ENCODE peak calls at places on chromosomes 11 and 22, in six cellular contexts. D is psoas muscle, O is heart left ventricle, L is upper lobe of right lung, Y is BJ, Q is esophagus muscularis mucosa. T is an unnamed sample. For H3K36me3, the result is how much of the 10 kb centered on the place peaks cover.

GRCh38 chr11:76838422-76839068 is 22.2 kb upstream of the ACER3 start:
- DNase-seq in L (no peak), Y (no peak), D (no peak), O (peak), Q (no peak), T (peak)

GRCh38 chr22:29040385-29041275 is 21.0 kb downstream of the C22orf31 start:
- DNase-seq in Y (peak), O (peak), D (peak), L (no peak), Q (no peak), T (peak)

GRCh38 chr11:67113231-67113721 is 5.8 kb upstream of the KDM2A start:
- DNase-seq in L (peak), D (no peak), O (no peak), Q (no peak), Y (no peak), T (no peak)

GRCh38 chr22:18994780-18995711 is 59.0 kb upstream of the PRODH start:
- DNase-seq in Y (no peak), O (no peak), D (no peak), Q (no peak), L (peak), T (peak)

GRCh38 chr11:105447936-105448702 is 161.8 kb upstream of the GRIA4 start:
- DNase-seq in L (no peak), Q (no peak), Y (no peak), D (no peak), O (no peak), T (no peak)

GRCh38 chr11:100543386-100543785 is 143.7 kb upstream of the ARHGAP42 start:
- DNase-seq in Q (no peak), D (no peak), L (no peak), Y (no peak), O (no peak), T (no peak)

GRCh38 chr22:43263645-43264514 is 76.9 kb upstream of the TTLL12 start:
- DNase-seq in Q (no peak), L (no peak), D (peak), Y (no peak), O (peak), T (no peak)

GRCh38 chr11:65981101-65981740 is 19.7 kb downstream of the SART1 start:
- DNase-seq in Q (no peak), O (no peak), D (no peak), Y (no peak), L (no peak), T (no peak)

GRCh38 chr11:71452354-71453020 is 516 bp upstream of the NADSYN1 start:
- DNase-seq in L (no peak), D (peak), Y (no peak), O (peak), Q (no peak), T (no peak)

GRCh38 chr22:42168476-42168875 is 37.9 kb upstream of the CYP2D6 start:
- DNase-seq in Y (no peak), L (no peak), Q (no peak), D (no peak), O (no peak), T (no peak)

GRCh38 chr22:22460060-22460459 is 48.5 kb downstream of the ZNF280B start:
- DNase-seq in L (no peak), Y (no peak), Q (no peak), O (no peak), D (no peak), T (no peak)

GRCh38 chr11:126355926-126356897 is 726 bp downstream of the ST3GAL4 start:
- DNase-seq in Q (no peak), O (peak), D (peak), Y (no peak), L (peak), T (no peak)

GRCh38 chr11:1335811-1336761 is 26.7 kb upstream of the TOLLIP start:
- DNase-seq in D (peak), Q (peak), L (no peak), O (peak), Y (peak), T (no peak)

GRCh38 chr22:35911877-35912276 is 116.7 kb downstream of the RBFOX2 start:
- DNase-seq in Y (no peak), Q (no peak), D (no peak), O (no peak), L (no peak), T (no peak)

GRCh38 chr22:41820447-41820846 is 12.5 kb upstream of the SREBF2 start:
- DNase-seq in Y (no peak), O (no peak), L (no peak), Q (no peak), D (no peak), T (no peak)

GRCh38 chr22:49212466-49212865 is 615.2 kb downstream of the BRD1 start:
- DNase-seq in L (peak), Y (no peak), O (peak), D (no peak), Q (no peak), T (no peak)

GRCh38 chr22:30910358-30910757 is 58.2 kb downstream of the MORC2 start:
- DNase-seq in D (no peak), O (no peak), Y (no peak), Q (no peak), L (no peak), T (no peak)

GRCh38 chr11:10518123-10518522 is 22.9 kb downstream of the RNF141 start:
- DNase-seq in D (no peak), L (no peak), Q (no peak), Y (no peak), O (no peak), T (no peak)

GRCh38 chr11:121033635-121034034 is 9.7 kb downstream of the TBCEL start:
- DNase-seq in Q (no peak), O (no peak), Y (no peak), L (no peak), D (no peak), T (no peak)

GRCh38 chr11:26194871-26195270 is 137.1 kb upstream of the ANO3 start:
- DNase-seq in Q (no peak), D (no peak), L (no peak), Y (no peak), O (no peak), T (no peak)

GRCh38 chr11:129965248-129965647 is 37.4 kb downstream of the PRDM10 start:
- DNase-seq in L (no peak), O (no peak), Q (no peak), Y (no peak), D (no peak), T (no peak)

GRCh38 chr11:1222491-1223345 is at the start of gene MUC5B:
- DNase-seq in L (peak), Q (no peak), Y (no peak), O (no peak), D (peak), T (peak)

GRCh38 chr11:5522308-5522707 is 5.8 kb upstream of the UBQLNL start:
- DNase-seq in L (no peak), Q (no peak), D (no peak), Y (no peak), O (no peak), T (no peak)

GRCh38 chr11:69125861-69126260 is 29.9 kb upstream of the SMIM38 start:
- DNase-seq in D (no peak), Q (no peak), L (peak), O (no peak), Y (no peak), T (no peak)

GRCh38 chr11:17770048-17770652 is 35.6 kb downstream of the KCNC1 start:
- DNase-seq in L (peak), O (no peak), D (peak), Y (no peak), Q (no peak), T (peak)

GRCh38 chr11:26399336-26399735 is 67.4 kb downstream of the ANO3 start:
- DNase-seq in Y (no peak), L (no peak), O (no peak), Q (no peak), D (no peak), T (no peak)

GRCh38 chr11:111936045-111936400 is 1.1 kb upstream of the DIXDC1 start:
- DNase-seq in Y (no peak), Q (no peak), O (no peak), D (no peak), L (no peak), T (no peak)

GRCh38 chr22:19843857-19844422 is 10.7 kb downstream of the GNB1L start:
- DNase-seq in Q (no peak), D (peak), O (no peak), L (no peak), Y (no peak), T (no peak)

GRCh38 chr11:69915151-69915500 is 95.9 kb upstream of the FGF3 start:
- DNase-seq in Y (no peak), L (no peak), D (no peak), Q (no peak), O (no peak), T (peak)

GRCh38 chr11:72781313-72782080 is 12.3 kb downstream of the STARD10 start:
- DNase-seq in Q (no peak), Y (no peak), L (peak), D (peak), O (no peak), T (peak)

GRCh38 chr22:38142606-38143005 is 32.1 kb upstream of the BAIAP2L2 start:
- DNase-seq in L (peak), Y (no peak), Q (no peak), O (no peak), D (no peak), T (no peak)

GRCh38 chr22:38148252-38148651 is 33.4 kb downstream of the PLA2G6 start:
- DNase-seq in L (peak), O (no peak), Y (peak), Q (no peak), D (no peak), T (no peak)

GRCh38 chr22:38141574-38141973 is 31.1 kb upstream of the BAIAP2L2 start:
- DNase-seq in D (no peak), Q (no peak), Y (no peak), O (no peak), L (peak), T (no peak)

GRCh38 chr22:38139901-38140300 is 29.4 kb upstream of the BAIAP2L2 start:
- DNase-seq in Q (no peak), Y (no peak), O (no peak), D (no peak), L (peak), T (no peak)

GRCh38 chr22:38144025-38144405 is 33.5 kb upstream of the BAIAP2L2 start:
- DNase-seq in Q (no peak), L (peak), D (no peak), O (no peak), Y (no peak), T (no peak)
- TF ChIP-seq CTCF in Q (no peak), L (no peak), D (no peak), O (no peak), Y (no peak), T (no peak)

GRCh38 chr22:45975266-45976161 is 1.4 kb downstream of the WNT7B start:
- DNase-seq in Y (no peak), D (no peak), L (no peak), Q (no peak), O (no peak), T (peak)
- H3K4me3 ChIP-seq in Y (no peak), D (no peak), L (peak), Q (peak), O (peak), T (no peak)

GRCh38 chr11:2517386-2518064 is 72.7 kb downstream of the KCNQ1 start:
- DNase-seq in Q (peak), D (no peak), Y (no peak), O (peak), L (peak), T (peak)
- H3K36me3 ChIP-seq in Q (under half), D (under half), Y (under half), O (under half), L (under half), T (under half)

DNA sequence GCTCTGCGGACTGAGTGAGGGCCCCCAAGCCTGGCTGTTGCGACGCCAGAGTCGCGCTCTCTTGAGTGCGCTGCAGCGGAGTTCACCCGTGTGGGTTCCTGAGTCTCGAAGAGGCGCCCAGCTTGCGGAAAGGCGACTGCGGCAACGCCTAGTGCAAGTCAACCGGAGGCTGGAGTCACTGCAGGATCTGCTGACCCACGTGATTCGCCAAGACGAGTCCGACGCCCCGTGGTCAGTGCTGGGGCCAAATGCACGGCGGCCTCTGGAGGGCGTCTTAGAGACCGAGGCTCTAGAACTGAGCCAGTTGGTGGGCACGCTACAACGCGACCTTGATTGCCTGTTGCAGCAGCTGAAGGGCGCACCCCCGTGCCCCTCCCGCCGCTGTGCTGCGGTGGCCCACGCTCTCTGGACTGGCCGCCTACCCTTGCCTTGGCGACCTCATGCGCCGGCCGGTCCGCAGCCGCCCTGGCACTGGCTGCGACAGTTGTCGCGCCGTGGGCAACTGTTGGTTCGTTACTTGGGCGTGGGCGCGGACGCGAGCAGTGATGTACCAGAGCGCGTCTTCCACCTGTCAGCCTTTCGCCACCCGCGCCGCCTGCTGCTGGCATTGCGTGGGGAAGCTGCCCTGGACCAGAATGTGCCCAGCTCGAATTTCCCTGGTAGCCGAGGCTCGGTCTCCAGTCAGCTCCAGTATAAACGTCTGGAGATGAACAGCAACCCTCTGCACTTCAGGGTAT is 32.6 kb downstream of the RRP8 start:
- DNase-seq in O (no peak), D (peak), L (no peak), Q (no peak), Y (no peak), T (no peak)
- TF ChIP-seq CTCF in O (no peak), D (no peak), L (no peak), Q (no peak), Y (no peak), T (no peak)

DNA sequence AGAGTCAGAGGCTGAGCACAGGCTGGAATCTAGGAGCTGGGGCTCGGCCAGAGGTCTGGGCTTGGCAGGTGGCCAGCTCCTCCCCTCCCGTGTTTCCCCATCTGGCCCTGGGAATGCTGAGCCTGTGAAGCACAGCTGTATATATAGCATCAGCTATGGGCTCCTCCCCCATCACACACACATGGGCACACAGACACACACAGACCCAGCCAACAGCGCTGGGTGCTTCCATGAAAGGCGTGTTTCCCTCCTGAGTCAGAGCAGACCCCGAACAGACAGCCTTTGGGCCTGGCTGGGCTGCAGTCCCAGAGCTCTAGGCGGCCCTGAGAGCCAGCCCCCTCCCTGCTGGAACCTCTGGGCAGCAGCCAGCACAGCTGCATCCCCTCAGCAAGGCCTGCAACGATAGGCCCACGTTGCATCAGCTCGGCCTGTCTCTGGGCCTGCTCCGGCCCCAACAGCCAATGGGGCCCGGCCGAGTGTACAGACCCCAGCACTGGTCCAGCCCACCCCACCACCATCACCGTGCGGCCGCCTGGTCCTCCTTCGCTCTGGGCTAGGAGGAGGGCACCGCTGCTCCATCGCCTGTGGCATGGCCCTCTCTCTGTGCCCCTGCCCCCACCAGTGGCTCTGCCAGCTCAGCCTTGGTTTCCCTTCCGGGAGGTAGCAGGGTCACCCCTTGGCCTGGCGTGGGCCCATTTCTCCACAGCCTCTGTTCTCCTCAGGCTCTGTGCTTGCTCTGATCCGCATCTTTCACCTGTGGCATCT is 7.6 kb upstream of the SERPINH1 start:
- DNase-seq in L (peak), O (peak), Q (peak), D (peak), Y (peak), T (peak)
- H3K4me3 ChIP-seq in L (no peak), O (peak), Q (peak), D (peak), Y (no peak), T (no peak)